ENCODE peak calls at places on chromosomes 5 and 9, in nine cellular contexts. W is A549, N is cardiac muscle cell, J is HCT116, S is testis, X is astrocyte, U is uterus, Q is IMR-90, E is psoas muscle. Y is an unnamed sample. For H3K4me1, the result is how much of the 10 kb centered on the place peaks cover.

GRCh38 chr5:95027775-95028174 is 257.1 kb downstream of the MCTP1 start:
- DNase-seq in W (no peak), N (no peak), J (no peak), S (no peak), X (no peak), U (no peak), Q (no peak), E (no peak), Y (no peak)

GRCh38 chr5:8628521-8628920 is 759.6 kb downstream of the MTRR start:
- DNase-seq in W (no peak), N (no peak), J (no peak), S (no peak), X (no peak), U (no peak), Q (no peak), E (no peak), Y (no peak)

GRCh38 chr5:14574124-14574523 is 7.5 kb upstream of the OTULINL start:
- DNase-seq in W (no peak), N (no peak), J (no peak), S (no peak), X (no peak), U (no peak), Q (no peak), E (no peak), Y (no peak)

GRCh38 chr9:27308691-27309390 is 11.9 kb upstream of the EQTN start:
- DNase-seq in W (no peak), N (no peak), J (no peak), S (no peak), X (no peak), U (no peak), Q (no peak), E (no peak), Y (no peak)

GRCh38 chr5:139809331-139809810 is 13.8 kb downstream of the PSD2 start:
- DNase-seq in W (no peak), N (no peak), J (no peak), S (no peak), X (no peak), U (no peak), Q (no peak), E (peak), Y (no peak)

GRCh38 chr9:126856326-126856877 is 4.0 kb upstream of the ZBTB34 start:
- DNase-seq in W (no peak), N (no peak), J (no peak), S (no peak), X (no peak), U (no peak), Q (no peak), E (no peak), Y (no peak)

GRCh38 chr5:148966937-148967336 is 95.9 kb downstream of the SH3TC2 start:
- DNase-seq in W (no peak), N (no peak), J (no peak), S (no peak), X (no peak), U (no peak), Q (no peak), E (no peak), Y (no peak)

GRCh38 chr9:121714873-121715272 is 63.4 kb downstream of the DAB2IP start:
- DNase-seq in W (no peak), N (no peak), J (no peak), S (no peak), X (no peak), U (no peak), Q (no peak), E (no peak), Y (no peak)

GRCh38 chr5:55593115-55593472 is 58.3 kb upstream of the PLPP1 start:
- DNase-seq in W (no peak), N (no peak), J (no peak), S (no peak), X (no peak), U (no peak), Q (no peak), E (no peak), Y (no peak)

GRCh38 chr5:116176124-116176523 is 91.3 kb downstream of the COMMD10 start:
- DNase-seq in W (no peak), N (no peak), J (peak), S (no peak), X (no peak), U (no peak), Q (peak), E (no peak), Y (no peak)

GRCh38 chr5:33608476-33609026 is 167.8 kb downstream of the TARS1 start:
- DNase-seq in W (no peak), N (no peak), J (no peak), S (no peak), X (peak), U (no peak), Q (peak), E (no peak), Y (no peak)

GRCh38 chr9:137619240-137620090 is 660 bp downstream of the EHMT1 start:
- DNase-seq in W (peak), N (peak), J (no peak), S (no peak), X (peak), U (no peak), Q (peak), E (peak), Y (peak)

GRCh38 chr5:174827521-174827920 is 103.1 kb downstream of the MSX2 start:
- DNase-seq in W (no peak), N (no peak), J (no peak), S (no peak), X (peak), U (no peak), Q (no peak), E (no peak), Y (no peak)

GRCh38 chr9:92963831-92964606 is 16.7 kb downstream of the FGD3 start:
- DNase-seq in W (no peak), N (no peak), J (no peak), S (no peak), X (no peak), U (no peak), Q (no peak), E (no peak), Y (no peak)

GRCh38 chr9:120845255-120845654 is 2.5 kb upstream of the PSMD5 start:
- DNase-seq in W (no peak), N (no peak), J (no peak), S (no peak), X (no peak), U (no peak), Q (peak), E (no peak), Y (no peak)

GRCh38 chr5:147876626-147877025 is 1.9 kb upstream of the SCGB3A2 start:
- DNase-seq in W (no peak), N (no peak), J (no peak), S (no peak), X (no peak), U (no peak), Q (no peak), E (no peak), Y (no peak)

GRCh38 chr5:35003018-35003957 is 44.5 kb downstream of the AGXT2 start:
- DNase-seq in W (peak), N (peak), J (peak), S (peak), X (no peak), U (peak), Q (peak), E (peak), Y (peak)

GRCh38 chr5:127031147-127031862 is 947 bp upstream of the MARCHF3 start:
- DNase-seq in W (peak), N (peak), J (no peak), S (peak), X (no peak), U (no peak), Q (no peak), E (peak), Y (peak)

GRCh38 chr5:168086104-168086610 is 205.3 kb upstream of the WWC1 start:
- DNase-seq in W (peak), N (no peak), J (no peak), S (no peak), X (peak), U (peak), Q (no peak), E (no peak), Y (no peak)

GRCh38 chr9:34010979-34011378 is 37.7 kb downstream of the UBAP2 start:
- DNase-seq in W (peak), N (peak), J (peak), S (no peak), X (no peak), U (no peak), Q (no peak), E (no peak), Y (peak)

GRCh38 chr9:908806-909205 is 67.3 kb downstream of the DMRT1 start:
- DNase-seq in W (no peak), N (no peak), J (no peak), S (no peak), X (no peak), U (no peak), Q (no peak), E (no peak), Y (no peak)

GRCh38 chr5:158978061-158978745 is 121.5 kb downstream of the EBF1 start:
- DNase-seq in W (no peak), N (no peak), J (no peak), S (no peak), X (peak), U (no peak), Q (peak), E (no peak), Y (no peak)

GRCh38 chr9:112239708-112240107 is 64.6 kb upstream of the SUSD1 start:
- DNase-seq in W (no peak), N (no peak), J (no peak), S (no peak), X (no peak), U (no peak), Q (no peak), E (no peak), Y (no peak)

GRCh38 chr5:177098103-177098771 is 11.5 kb downstream of the FGFR4 start:
- DNase-seq in W (no peak), N (no peak), J (no peak), S (no peak), X (no peak), U (no peak), Q (peak), E (peak), Y (no peak)

GRCh38 chr9:123081824-123082223 is 48.4 kb downstream of the GPR21 start:
- DNase-seq in W (peak), N (peak), J (peak), S (no peak), X (peak), U (no peak), Q (peak), E (no peak), Y (no peak)

GRCh38 chr9:112860466-112860865 is 30.2 kb downstream of the SLC46A2 start:
- DNase-seq in W (no peak), N (no peak), J (no peak), S (no peak), X (no peak), U (no peak), Q (no peak), E (no peak), Y (no peak)

GRCh38 chr5:110757118-110757729 is 18.4 kb downstream of the SLC25A46 start:
- DNase-seq in W (no peak), N (peak), J (peak), S (peak), X (peak), U (no peak), Q (peak), E (no peak), Y (peak)

GRCh38 chr5:135993894-135994514 is 34.8 kb upstream of the TGFBI start:
- DNase-seq in W (no peak), N (no peak), J (no peak), S (no peak), X (peak), U (peak), Q (peak), E (no peak), Y (peak)

GRCh38 chr5:80597500-80597899 is 27.4 kb upstream of the ANKRD34B start:
- DNase-seq in W (no peak), N (no peak), J (no peak), S (no peak), X (no peak), U (no peak), Q (no peak), E (no peak), Y (no peak)

GRCh38 chr5:172659909-172660628 is 19.0 kb downstream of the NEURL1B start:
- DNase-seq in W (no peak), N (peak), J (no peak), S (peak), X (peak), U (peak), Q (peak), E (peak), Y (peak)

GRCh38 chr5:173459225-173459624 is 131.0 kb upstream of the STC2 start:
- DNase-seq in W (no peak), N (no peak), J (no peak), S (no peak), X (no peak), U (no peak), Q (no peak), E (peak), Y (no peak)

GRCh38 chr9:34279431-34279830 is 49.6 kb downstream of the KIF24 start:
- DNase-seq in W (no peak), N (no peak), J (no peak), S (no peak), X (no peak), U (peak), Q (no peak), E (no peak), Y (peak)

DNA sequence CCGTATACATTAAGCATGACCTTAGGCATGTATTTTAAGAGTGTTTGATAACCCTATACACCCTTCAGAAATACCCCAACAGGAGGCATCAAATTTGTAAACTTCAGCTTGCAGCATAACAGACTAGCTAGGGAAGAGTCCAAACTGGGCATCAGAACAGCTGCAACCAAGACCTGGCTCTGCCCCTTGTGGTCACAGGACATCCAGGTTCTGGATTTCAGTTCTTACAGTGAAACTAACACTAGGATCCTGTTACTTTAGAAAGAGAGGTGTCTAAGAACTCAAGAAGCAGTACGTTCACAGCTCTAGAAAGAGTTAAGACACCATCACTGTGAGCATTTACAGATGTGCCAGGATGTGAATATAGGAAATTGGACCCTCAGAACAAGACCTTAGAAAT is 229.8 kb downstream of the BNC2 start:
- DNase-seq in W (no peak), N (no peak), J (no peak), S (no peak), X (no peak), U (no peak), Q (no peak), E (peak), Y (no peak)
- TF ChIP-seq CTCF in W (peak), N (peak), J (no peak), S (no peak), X (peak), U (no peak), Q (no peak), E (peak), Y (peak)

GRCh38 chr5:59652449-59652848 is 241.1 kb downstream of the PDE4D start:
- DNase-seq in W (no peak), N (no peak), J (no peak), S (no peak), X (no peak), U (no peak), Q (no peak), E (no peak), Y (no peak)
- H3K4me1 ChIP-seq in W (half or more), N (under half), J (under half), S (under half), X (under half), U (under half), Q (under half), E (under half), Y (under half)

GRCh38 chr9:96021616-96022444 is 146.3 kb downstream of the ERCC6L2 start:
- DNase-seq in W (no peak), N (peak), J (no peak), S (peak), X (no peak), U (no peak), Q (no peak), E (no peak), Y (no peak)

GRCh38 chr9:96015876-96016686 is 140.6 kb downstream of the ERCC6L2 start:
- DNase-seq in W (no peak), N (no peak), J (no peak), S (no peak), X (peak), U (no peak), Q (peak), E (no peak), Y (no peak)

GRCh38 chr9:96022445-96023031 is 147.0 kb downstream of the ERCC6L2 start:
- DNase-seq in W (no peak), N (peak), J (no peak), S (peak), X (no peak), U (no peak), Q (no peak), E (no peak), Y (peak)

GRCh38 chr9:96020300-96020821 is 144.9 kb downstream of the ERCC6L2 start:
- DNase-seq in W (no peak), N (no peak), J (no peak), S (no peak), X (no peak), U (no peak), Q (no peak), E (no peak), Y (no peak)

GRCh38 chr9:96020822-96021615 is 145.5 kb downstream of the ERCC6L2 start:
- DNase-seq in W (no peak), N (peak), J (no peak), S (peak), X (no peak), U (no peak), Q (no peak), E (no peak), Y (peak)
- H3K4me3 ChIP-seq in W (peak), N (peak), J (no peak), S (peak), X (peak), U (peak), Q (peak), E (peak), Y (peak)

GRCh38 chr9:86891886-86892437 is 55.3 kb downstream of the GAS1 start:
- DNase-seq in W (no peak), N (no peak), J (no peak), S (no peak), X (no peak), U (no peak), Q (no peak), E (no peak), Y (no peak)

GRCh38 chr9:86891091-86891490 is 56.2 kb downstream of the GAS1 start:
- DNase-seq in W (no peak), N (no peak), J (no peak), S (no peak), X (no peak), U (no peak), Q (no peak), E (no peak), Y (no peak)

GRCh38 chr9:86892576-86892975 is 54.7 kb downstream of the GAS1 start:
- DNase-seq in W (no peak), N (no peak), J (no peak), S (no peak), X (no peak), U (no peak), Q (peak), E (no peak), Y (no peak)

DNA sequence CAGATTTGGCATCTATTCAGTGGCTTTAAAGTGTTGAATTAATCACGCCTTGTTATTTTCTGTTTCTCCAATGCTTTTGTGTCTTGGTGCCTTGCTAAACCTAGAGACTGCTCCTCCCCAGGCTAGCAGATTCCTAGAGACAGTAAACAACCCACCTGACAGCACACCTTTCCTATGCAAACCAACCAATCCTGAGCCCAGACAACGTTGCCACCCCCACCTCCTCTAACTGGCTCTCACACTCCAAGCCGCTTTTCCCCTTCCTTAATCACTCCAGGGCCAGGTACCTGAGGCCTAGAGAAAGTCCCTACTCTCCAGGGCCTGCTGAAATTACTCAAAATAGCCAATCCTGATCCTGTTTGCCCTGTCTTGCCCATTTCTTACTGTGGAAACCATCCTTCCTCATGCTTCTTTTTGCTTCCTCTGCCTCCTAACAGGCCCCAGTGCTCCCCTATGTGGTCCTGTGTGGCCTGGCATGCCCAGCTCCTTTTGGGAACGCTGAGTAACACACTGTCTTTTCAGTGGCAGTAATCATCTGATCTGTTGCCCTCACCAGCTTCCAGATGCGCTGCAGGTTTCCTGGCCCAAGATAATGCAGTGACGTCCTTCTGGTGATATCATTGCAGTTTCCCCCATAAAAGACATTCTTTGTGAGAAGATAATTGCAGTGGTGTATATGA is 53.4 kb downstream of the GAS1 start:
- DNase-seq in W (no peak), N (no peak), J (no peak), S (peak), X (no peak), U (no peak), Q (no peak), E (no peak), Y (no peak)
- TF ChIP-seq CTCF in W (no peak), N (peak), J (no peak), S (no peak), X (no peak), U (no peak), Q (no peak), E (no peak), Y (no peak)

GRCh38 chr5:142937265-142937877 is 167.2 kb downstream of the ARHGAP26 start:
- DNase-seq in W (no peak), N (no peak), J (no peak), S (no peak), X (no peak), U (no peak), Q (no peak), E (no peak), Y (no peak)

GRCh38 chr5:142934335-142934734 is 164.2 kb downstream of the ARHGAP26 start:
- DNase-seq in W (no peak), N (no peak), J (no peak), S (no peak), X (no peak), U (no peak), Q (no peak), E (no peak), Y (no peak)

GRCh38 chr5:142931896-142932686 is 161.9 kb downstream of the ARHGAP26 start:
- DNase-seq in W (no peak), N (peak), J (no peak), S (no peak), X (no peak), U (no peak), Q (no peak), E (no peak), Y (no peak)

GRCh38 chr5:142938201-142938600 is 168.0 kb downstream of the ARHGAP26 start:
- DNase-seq in W (no peak), N (no peak), J (no peak), S (no peak), X (no peak), U (no peak), Q (no peak), E (no peak), Y (no peak)

DNA sequence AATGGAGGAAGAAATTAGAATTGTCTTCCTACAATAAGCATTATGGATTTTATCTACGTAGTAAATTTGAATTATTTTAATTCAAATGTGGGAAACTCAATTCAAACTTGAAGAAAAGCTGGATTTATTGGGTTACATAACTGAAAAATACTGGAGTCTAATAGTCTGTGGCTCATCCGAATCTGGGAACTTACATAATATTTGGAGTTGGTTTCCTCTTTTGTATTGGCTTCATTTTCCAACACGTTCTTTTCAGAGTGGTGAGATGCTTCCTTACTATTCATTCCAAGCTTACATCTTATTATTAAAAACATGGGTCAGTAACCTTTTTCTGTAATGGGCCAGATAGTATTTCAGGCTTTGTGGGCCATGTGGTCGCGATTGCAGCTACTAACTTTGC is 164.8 kb downstream of the ARHGAP26 start:
- DNase-seq in W (no peak), N (no peak), J (no peak), S (no peak), X (no peak), U (no peak), Q (no peak), E (no peak), Y (no peak)
- H3K4me1 ChIP-seq in W (under half), N (under half), J (under half), S (under half), X (under half), U (under half), Q (under half), E (under half), Y (under half)

Y was measured in BE2C.